ENCODE peak calls at places on chromosomes 6 and 20, in five cellular contexts. One of them, this sample, is unnamed. For H3K4me1, the result is how much of the 10 kb centered on the place peaks cover.

GRCh38 chr20:38337561-38338140 is 8.6 kb upstream of the LBP start:
- DNase-seq in body of pancreas: no peak
- DNase-seq in H1: peak
- DNase-seq in heart left ventricle: no peak
- DNase-seq in thyroid gland: peak
- DNase-seq in this sample: peak

GRCh38 chr20:40990542-40991120 is 38.0 kb upstream of the TOP1 start:
- DNase-seq in heart left ventricle: peak
- DNase-seq in thyroid gland: peak
- DNase-seq in H1: peak
- DNase-seq in body of pancreas: peak
- DNase-seq in this sample: peak

GRCh38 chr20:34175072-34175471 is 63.0 kb upstream of the EIF2S2 start:
- DNase-seq in thyroid gland: no peak
- DNase-seq in body of pancreas: no peak
- DNase-seq in heart left ventricle: no peak
- DNase-seq in H1: no peak
- DNase-seq in this sample: no peak

GRCh38 chr6:54307412-54308036 is 717 bp upstream of the TINAG start:
- DNase-seq in thyroid gland: no peak
- DNase-seq in H1: no peak
- DNase-seq in heart left ventricle: no peak
- DNase-seq in body of pancreas: no peak
- DNase-seq in this sample: no peak

GRCh38 chr6:113871975-113872374 is 14.8 kb downstream of the MARCKS start:
- DNase-seq in body of pancreas: no peak
- DNase-seq in thyroid gland: no peak
- DNase-seq in H1: no peak
- DNase-seq in heart left ventricle: no peak
- DNase-seq in this sample: no peak

GRCh38 chr20:44615169-44615791 is 32.9 kb downstream of the PKIG start:
- DNase-seq in body of pancreas: no peak
- DNase-seq in thyroid gland: peak
- DNase-seq in heart left ventricle: peak
- DNase-seq in H1: no peak
- DNase-seq in this sample: peak

GRCh38 chr20:9981834-9982233 is 53.0 kb upstream of the ANKEF1 start:
- DNase-seq in body of pancreas: no peak
- DNase-seq in thyroid gland: no peak
- DNase-seq in H1: no peak
- DNase-seq in heart left ventricle: no peak
- DNase-seq in this sample: no peak

GRCh38 chr6:32167761-32168262 is 3.4 kb downstream of the EGFL8 start:
- DNase-seq in thyroid gland: no peak
- DNase-seq in heart left ventricle: no peak
- DNase-seq in H1: no peak
- DNase-seq in body of pancreas: no peak
- DNase-seq in this sample: no peak

GRCh38 chr6:157325069-157325805 is 1.9 kb upstream of the TMEM242 start:
- DNase-seq in heart left ventricle: no peak
- DNase-seq in body of pancreas: no peak
- DNase-seq in thyroid gland: no peak
- DNase-seq in H1: no peak
- DNase-seq in this sample: no peak

GRCh38 chr6:103870970-103871369 is 988.7 kb downstream of the HACE1 start:
- DNase-seq in thyroid gland: no peak
- DNase-seq in body of pancreas: no peak
- DNase-seq in H1: no peak
- DNase-seq in heart left ventricle: no peak
- DNase-seq in this sample: no peak

GRCh38 chr20:20835897-20836296 is 123.5 kb upstream of the RALGAPA2 start:
- DNase-seq in thyroid gland: peak
- DNase-seq in heart left ventricle: no peak
- DNase-seq in H1: no peak
- DNase-seq in body of pancreas: no peak
- DNase-seq in this sample: no peak

GRCh38 chr6:109373762-109374161 is 8.5 kb downstream of the CD164 start:
- DNase-seq in heart left ventricle: no peak
- DNase-seq in thyroid gland: no peak
- DNase-seq in H1: no peak
- DNase-seq in body of pancreas: no peak
- DNase-seq in this sample: no peak

GRCh38 chr6:31582230-31582601 is at the start of gene LTB:
- DNase-seq in thyroid gland: no peak
- DNase-seq in H1: no peak
- DNase-seq in body of pancreas: no peak
- DNase-seq in heart left ventricle: peak
- DNase-seq in this sample: peak

GRCh38 chr20:4090756-4091331 is 75.5 kb upstream of the RNF24 start:
- DNase-seq in body of pancreas: no peak
- DNase-seq in H1: no peak
- DNase-seq in thyroid gland: no peak
- DNase-seq in heart left ventricle: no peak
- DNase-seq in this sample: no peak

GRCh38 chr20:62765432-62766070 is 30.7 kb upstream of the MRGBP start:
- DNase-seq in H1: no peak
- DNase-seq in body of pancreas: no peak
- DNase-seq in thyroid gland: no peak
- DNase-seq in heart left ventricle: no peak
- DNase-seq in this sample: no peak

GRCh38 chr6:45679631-45680030 is 301.9 kb upstream of the SUPT3H start:
- DNase-seq in heart left ventricle: no peak
- DNase-seq in thyroid gland: no peak
- DNase-seq in H1: no peak
- DNase-seq in body of pancreas: no peak
- DNase-seq in this sample: no peak

GRCh38 chr6:125020385-125020784 is 58.1 kb downstream of the RNF217 start:
- DNase-seq in body of pancreas: no peak
- DNase-seq in H1: no peak
- DNase-seq in heart left ventricle: no peak
- DNase-seq in thyroid gland: no peak
- DNase-seq in this sample: no peak

GRCh38 chr20:20003088-20003954 is 13.8 kb upstream of the NAA20 start:
- DNase-seq in thyroid gland: peak
- DNase-seq in body of pancreas: peak
- DNase-seq in H1: no peak
- DNase-seq in heart left ventricle: peak
- DNase-seq in this sample: no peak

GRCh38 chr20:34473262-34473883 is 42.8 kb upstream of the DYNLRB1 start:
- DNase-seq in body of pancreas: no peak
- DNase-seq in heart left ventricle: peak
- DNase-seq in thyroid gland: peak
- DNase-seq in H1: peak
- DNase-seq in this sample: peak

GRCh38 chr20:60223174-60223573 is 265.0 kb downstream of the CDH26 start:
- DNase-seq in thyroid gland: no peak
- DNase-seq in H1: no peak
- DNase-seq in body of pancreas: no peak
- DNase-seq in heart left ventricle: no peak
- DNase-seq in this sample: no peak

GRCh38 chr6:53347921-53348435 is 772 bp downstream of the ELOVL5 start:
- DNase-seq in heart left ventricle: peak
- DNase-seq in H1: no peak
- DNase-seq in body of pancreas: peak
- DNase-seq in thyroid gland: peak
- DNase-seq in this sample: peak

GRCh38 chr6:95292011-95292410 is 285.3 kb upstream of the MANEA start:
- DNase-seq in body of pancreas: no peak
- DNase-seq in H1: no peak
- DNase-seq in thyroid gland: no peak
- DNase-seq in heart left ventricle: no peak
- DNase-seq in this sample: no peak

GRCh38 chr6:41306187-41306854 is 19.8 kb upstream of the TREM1 start:
- DNase-seq in thyroid gland: peak
- DNase-seq in body of pancreas: peak
- DNase-seq in H1: no peak
- DNase-seq in heart left ventricle: no peak
- DNase-seq in this sample: peak

GRCh38 chr6:128046033-128046432 is 145.2 kb upstream of the THEMIS start:
- DNase-seq in body of pancreas: no peak
- DNase-seq in heart left ventricle: no peak
- DNase-seq in thyroid gland: no peak
- DNase-seq in H1: no peak
- DNase-seq in this sample: no peak

GRCh38 chr6:100461273-100461919 is 3.3 kb downstream of the SIM1 start:
- DNase-seq in H1: no peak
- DNase-seq in body of pancreas: no peak
- DNase-seq in thyroid gland: no peak
- DNase-seq in heart left ventricle: no peak
- DNase-seq in this sample: no peak

GRCh38 chr6:100462396-100462795 is 2.3 kb downstream of the SIM1 start:
- DNase-seq in thyroid gland: no peak
- DNase-seq in body of pancreas: no peak
- DNase-seq in H1: no peak
- DNase-seq in heart left ventricle: no peak
- DNase-seq in this sample: no peak

GRCh38 chr6:100462990-100463684 is 1.6 kb downstream of the SIM1 start:
- DNase-seq in H1: no peak
- DNase-seq in body of pancreas: no peak
- DNase-seq in thyroid gland: no peak
- DNase-seq in heart left ventricle: no peak
- DNase-seq in this sample: no peak

GRCh38 chr6:100460650-100461204 is 4.0 kb downstream of the SIM1 start:
- DNase-seq in thyroid gland: no peak
- DNase-seq in H1: no peak
- DNase-seq in heart left ventricle: no peak
- DNase-seq in body of pancreas: no peak
- DNase-seq in this sample: no peak

GRCh38 chr6:100461920-100462295 is 2.8 kb downstream of the SIM1 start:
- DNase-seq in thyroid gland: no peak
- DNase-seq in heart left ventricle: no peak
- DNase-seq in H1: no peak
- DNase-seq in body of pancreas: no peak
- DNase-seq in this sample: no peak
- H3K4me1 ChIP-seq in thyroid gland: under half
- H3K4me1 ChIP-seq in heart left ventricle: under half
- H3K4me1 ChIP-seq in H1: under half
- H3K4me1 ChIP-seq in body of pancreas: under half
- H3K4me1 ChIP-seq in this sample: under half

DNA sequence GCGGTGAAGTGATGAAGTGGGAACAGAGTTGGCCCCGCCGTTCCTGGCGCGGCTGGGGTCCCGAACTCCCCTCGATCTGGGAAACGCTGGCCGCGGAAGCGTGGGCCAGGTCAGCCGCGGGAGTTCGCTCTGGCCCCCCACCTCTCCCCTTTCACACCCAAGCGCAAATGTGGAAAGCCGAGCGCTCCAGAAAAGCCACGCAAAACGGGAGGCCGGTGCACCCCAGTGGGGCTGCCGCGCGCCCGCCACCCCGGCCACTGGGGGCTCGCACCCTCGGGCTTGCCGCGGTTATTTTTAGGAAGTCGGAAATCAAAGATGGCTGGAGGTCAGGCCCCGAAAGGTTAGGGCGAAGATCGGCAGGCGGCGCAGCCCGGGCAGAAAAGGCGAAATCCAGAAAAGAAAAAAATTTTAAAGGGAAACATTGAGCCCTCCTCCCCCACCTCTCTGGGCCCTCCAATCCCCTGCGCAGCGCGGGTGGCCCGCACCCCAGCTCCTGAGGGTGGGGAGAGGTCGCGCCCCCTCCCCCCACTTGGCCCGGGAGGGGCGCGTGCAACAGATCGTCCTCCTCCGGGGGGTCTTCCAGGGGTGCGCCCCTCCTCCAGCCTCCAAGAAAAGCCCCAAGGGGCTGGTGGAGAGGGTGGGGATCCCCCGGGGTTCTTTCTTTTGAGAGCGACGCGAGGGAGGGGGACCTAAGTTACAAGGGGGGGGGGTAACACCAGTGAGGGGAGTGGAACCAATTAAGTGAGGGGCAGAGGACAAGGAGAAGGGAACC is 915 bp downstream of the SALL4 start:
- DNase-seq in heart left ventricle: no peak
- DNase-seq in H1: no peak
- DNase-seq in body of pancreas: no peak
- DNase-seq in thyroid gland: peak
- DNase-seq in this sample: no peak
- TF ChIP-seq CTCF in heart left ventricle: no peak
- TF ChIP-seq CTCF in H1: peak
- TF ChIP-seq CTCF in body of pancreas: peak
- TF ChIP-seq CTCF in thyroid gland: no peak
- TF ChIP-seq CTCF in this sample: no peak

DNA sequence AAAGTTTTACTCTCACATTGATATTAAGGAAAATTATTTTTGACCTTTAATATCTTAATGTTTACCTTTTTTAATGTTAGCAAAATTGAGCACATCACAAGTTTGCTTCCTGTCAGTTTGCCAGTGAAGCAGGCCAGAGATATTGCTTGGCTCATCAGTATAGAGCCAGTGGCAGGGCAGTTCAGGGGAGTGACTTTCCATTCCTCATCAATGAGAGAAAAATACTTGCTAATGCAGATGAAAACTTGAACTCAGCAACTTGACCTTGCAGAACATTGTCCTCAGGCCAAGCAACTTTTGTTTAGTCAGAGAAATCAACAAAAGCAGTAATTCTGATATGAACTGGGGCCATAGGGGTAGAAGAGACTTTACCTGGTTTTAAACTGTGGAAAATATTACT is 6.9 kb downstream of the TAB2 start:
- DNase-seq in body of pancreas: no peak
- DNase-seq in H1: no peak
- DNase-seq in heart left ventricle: no peak
- DNase-seq in thyroid gland: no peak
- DNase-seq in this sample: no peak
- H3K4me1 ChIP-seq in body of pancreas: half or more
- H3K4me1 ChIP-seq in H1: under half
- H3K4me1 ChIP-seq in heart left ventricle: under half
- H3K4me1 ChIP-seq in thyroid gland: under half
- H3K4me1 ChIP-seq in this sample: under half

GRCh38 chr6:39093167-39093708 is 21.7 kb downstream of the SAYSD1 start:
- DNase-seq in heart left ventricle: no peak
- DNase-seq in thyroid gland: no peak
- DNase-seq in H1: no peak
- DNase-seq in body of pancreas: no peak
- DNase-seq in this sample: no peak

GRCh38 chr6:39091163-39091562 is 23.8 kb downstream of the SAYSD1 start:
- DNase-seq in H1: no peak
- DNase-seq in body of pancreas: no peak
- DNase-seq in thyroid gland: no peak
- DNase-seq in heart left ventricle: no peak
- DNase-seq in this sample: no peak

GRCh38 chr6:39090036-39090435 is 24.9 kb downstream of the SAYSD1 start:
- DNase-seq in H1: no peak
- DNase-seq in heart left ventricle: no peak
- DNase-seq in thyroid gland: no peak
- DNase-seq in body of pancreas: no peak
- DNase-seq in this sample: no peak

GRCh38 chr6:39095578-39095977 is 19.4 kb downstream of the SAYSD1 start:
- DNase-seq in heart left ventricle: no peak
- DNase-seq in thyroid gland: no peak
- DNase-seq in body of pancreas: no peak
- DNase-seq in H1: no peak
- DNase-seq in this sample: no peak

DNA sequence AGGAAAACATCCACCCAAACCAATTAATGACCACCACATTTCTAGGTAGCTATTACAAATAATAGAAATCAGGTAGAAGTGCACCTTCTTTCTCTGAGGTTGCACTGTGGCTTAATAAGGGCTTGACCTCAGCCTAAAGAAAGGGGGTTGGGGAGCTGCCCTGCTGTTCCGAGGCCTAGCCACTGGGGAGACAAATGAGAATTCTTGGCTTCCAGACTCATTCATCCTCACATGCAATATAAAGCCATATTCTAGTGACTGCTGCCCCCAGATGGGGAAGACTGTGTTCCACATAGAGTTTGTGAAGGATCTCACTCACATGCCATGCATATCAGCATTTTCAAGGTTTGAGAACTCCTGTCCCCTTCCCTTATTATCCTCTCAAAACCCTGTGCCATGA is 22.9 kb downstream of the SAYSD1 start:
- DNase-seq in heart left ventricle: no peak
- DNase-seq in thyroid gland: no peak
- DNase-seq in H1: peak
- DNase-seq in body of pancreas: no peak
- DNase-seq in this sample: no peak
- TF ChIP-seq CTCF in heart left ventricle: no peak
- TF ChIP-seq CTCF in thyroid gland: no peak
- TF ChIP-seq CTCF in H1: peak
- TF ChIP-seq CTCF in body of pancreas: peak
- TF ChIP-seq CTCF in this sample: no peak

This sample was measured in OCI-LY7.